ENCODE peak calls at places on chromosomes 12 and 14, in ten cellular contexts. C is HFF-Myc; E is HFFc6; S is amniotic epithelial cell; L is foreskin fibroblast; P is NB4; X is activated CD4-positive, CD25-positive, alpha-beta regulatory T cell; R is lung; Z is breast epithelium; N is midbrain. I is an unnamed sample.

GRCh38 chr12:54196396-54196795 is 7.6 kb upstream of the SMUG1 start:
- DNase-seq in P (peak), E (no peak), L (no peak), N (no peak), R (no peak), C (no peak), S (peak), Z (no peak), X (no peak), I (no peak)

GRCh38 chr14:37588667-37588955 is 6.4 kb downstream of the FOXA1 start:
- DNase-seq in R (no peak), Z (no peak), N (no peak), C (no peak), L (no peak), E (no peak), X (no peak), P (no peak), S (no peak), I (no peak)

GRCh38 chr14:77037338-77037782 is 8.9 kb upstream of the IRF2BPL start:
- DNase-seq in S (no peak), C (no peak), L (no peak), N (no peak), P (no peak), R (no peak), Z (no peak), E (no peak), X (no peak), I (no peak)

GRCh38 chr12:18753481-18754117 is 15.7 kb downstream of the CAPZA3 start:
- DNase-seq in L (no peak), C (no peak), X (no peak), Z (no peak), S (no peak), R (no peak), N (no peak), P (no peak), E (no peak), I (no peak)

GRCh38 chr12:45349911-45350310 is 134.0 kb downstream of the ANO6 start:
- DNase-seq in C (no peak), S (peak), N (no peak), X (no peak), R (no peak), Z (no peak), P (no peak), E (no peak), L (peak), I (no peak)

GRCh38 chr12:121720762-121721161 is 8.2 kb downstream of the TMEM120B start:
- DNase-seq in L (no peak), E (no peak), S (no peak), N (no peak), Z (no peak), P (no peak), C (no peak), R (no peak), X (no peak), I (no peak)

GRCh38 chr12:67910360-67911292 is 78.6 kb upstream of the IFNG-AS1 start:
- DNase-seq in S (peak), Z (no peak), P (no peak), E (peak), C (peak), N (no peak), R (no peak), L (peak), X (no peak), I (no peak)

GRCh38 chr14:85172889-85173458 is 357.0 kb upstream of the FLRT2 start:
- DNase-seq in X (no peak), S (no peak), P (no peak), L (no peak), C (no peak), Z (no peak), E (no peak), N (no peak), R (no peak), I (no peak)

GRCh38 chr12:116594325-116595038 is 35.3 kb downstream of the MAP1LC3B2 start:
- DNase-seq in X (no peak), R (peak), C (no peak), P (peak), S (no peak), N (peak), L (no peak), E (no peak), Z (no peak), I (no peak)

GRCh38 chr12:56425188-56425587 is 24.0 kb downstream of the TIMELESS start:
- DNase-seq in Z (no peak), L (no peak), X (no peak), E (no peak), C (no peak), R (no peak), S (no peak), N (no peak), P (no peak), I (no peak)

GRCh38 chr12:3629082-3629830 is 123.7 kb downstream of the CRACR2A start:
- DNase-seq in X (no peak), E (no peak), P (no peak), N (no peak), L (no peak), Z (no peak), C (no peak), R (no peak), S (no peak), I (no peak)

I was measured in NCI-H1930.